ENCODE peak calls at places on chromosomes 5 and 9, in four cellular contexts. Y is spleen, C is foreskin fibroblast, E is kidney epithelial cell. L is an unnamed sample.

GRCh38 chr5:93620487-93621339 is 37.7 kb downstream of the NR2F1 start:
- DNase-seq in Y (peak), C (peak), E (no peak), L (no peak)

GRCh38 chr5:124341066-124341943 is 405.1 kb downstream of the ZNF608 start:
- DNase-seq in Y (no peak), C (no peak), E (no peak), L (no peak)

GRCh38 chr5:83172011-83172410 is 94.7 kb downstream of the XRCC4 start:
- DNase-seq in Y (no peak), C (no peak), E (no peak), L (no peak)

GRCh38 chr5:75753182-75753581 is 35.9 kb upstream of the POC5 start:
- DNase-seq in Y (no peak), C (no peak), E (no peak), L (no peak)

GRCh38 chr5:112097768-112098167 is 321.3 kb downstream of the EPB41L4A start:
- DNase-seq in Y (no peak), C (no peak), E (no peak), L (no peak)

GRCh38 chr9:2771661-2772060 is 54.4 kb downstream of the KCNV2 start:
- DNase-seq in Y (no peak), C (peak), E (no peak), L (no peak)

GRCh38 chr5:102853680-102854079 is 98.6 kb downstream of the PAM start:
- DNase-seq in Y (no peak), C (peak), E (no peak), L (no peak)

GRCh38 chr9:91211919-91212318 is 149.8 kb downstream of the AUH start:
- DNase-seq in Y (no peak), C (no peak), E (no peak), L (no peak)

GRCh38 chr5:142175039-142175438 is 66.5 kb downstream of the NDFIP1 start:
- DNase-seq in Y (peak), C (no peak), E (no peak), L (no peak)

GRCh38 chr9:133188843-133189180 is 20.2 kb downstream of the OBP2B start:
- DNase-seq in Y (no peak), C (no peak), E (no peak), L (no peak)

GRCh38 chr5:152259702-152260101 is 145.4 kb downstream of the NMUR2 start:
- DNase-seq in Y (no peak), C (no peak), E (no peak), L (no peak)

GRCh38 chr9:135047026-135047350 is 40.5 kb upstream of the OLFM1 start:
- DNase-seq in Y (no peak), C (no peak), E (no peak), L (no peak)

GRCh38 chr9:6829027-6829426 is 71.3 kb downstream of the KDM4C start:
- DNase-seq in Y (no peak), C (no peak), E (no peak), L (no peak)

GRCh38 chr9:16268037-16269010 is 602.1 kb downstream of the BNC2 start:
- DNase-seq in Y (no peak), C (no peak), E (no peak), L (no peak)

GRCh38 chr5:141973871-141974595 is 5.1 kb downstream of the RNF14 start:
- DNase-seq in Y (no peak), C (peak), E (no peak), L (no peak)

GRCh38 chr5:138213161-138214029 is at the start of gene CDC23:
- DNase-seq in Y (peak), C (peak), E (peak), L (peak)

GRCh38 chr9:78821126-78821822 is 524.3 kb downstream of the PSAT1 start:
- DNase-seq in Y (no peak), C (no peak), E (no peak), L (peak)

GRCh38 chr5:93055556-93055955 is 525.5 kb downstream of the NR2F1-AS1 start:
- DNase-seq in Y (no peak), C (no peak), E (no peak), L (no peak)

GRCh38 chr9:13364271-13364670 is 84.8 kb upstream of the MPDZ start:
- DNase-seq in Y (no peak), C (no peak), E (peak), L (peak)

GRCh38 chr5:83513081-83513480 is 41.5 kb downstream of the VCAN start:
- DNase-seq in Y (no peak), C (no peak), E (no peak), L (no peak)

GRCh38 chr5:57346336-57346735 is 136.3 kb downstream of the ACTBL2 start:
- DNase-seq in Y (no peak), C (peak), E (no peak), L (no peak)

GRCh38 chr5:71974165-71974564 is 133.1 kb upstream of the MAP1B start:
- DNase-seq in Y (no peak), C (no peak), E (no peak), L (no peak)

GRCh38 chr5:82894754-82895153 is 182.4 kb downstream of the TMEM167A start:
- DNase-seq in Y (no peak), C (no peak), E (no peak), L (no peak)

GRCh38 chr9:89519393-89519805 is 21.5 kb upstream of the SEMA4D start:
- DNase-seq in Y (peak), C (no peak), E (peak), L (no peak)

GRCh38 chr9:102642651-102643050 is 352.5 kb upstream of the CYLC2 start:
- DNase-seq in Y (no peak), C (no peak), E (no peak), L (no peak)

GRCh38 chr5:53482717-53483638 is 2.5 kb downstream of the FST start:
- DNase-seq in Y (peak), C (no peak), E (no peak), L (no peak)

GRCh38 chr9:133046196-133046899 is 15.4 kb upstream of the CEL start:
- DNase-seq in Y (no peak), C (no peak), E (no peak), L (no peak)

GRCh38 chr5:107796797-107797196 is 126.1 kb upstream of the EFNA5 start:
- DNase-seq in Y (no peak), C (peak), E (no peak), L (no peak)

GRCh38 chr5:23631283-23632045 is 124.1 kb downstream of the PRDM9 start:
- DNase-seq in Y (no peak), C (peak), E (peak), L (peak)

GRCh38 chr5:151686673-151687378 is at the start of gene SPARC:
- DNase-seq in Y (no peak), C (peak), E (peak), L (peak)

GRCh38 chr5:133420440-133421301 is 191.7 kb downstream of the FSTL4 start:
- DNase-seq in Y (no peak), C (no peak), E (no peak), L (no peak)

GRCh38 chr5:104130320-104130719 is 567.7 kb upstream of the NUDT12 start:
- DNase-seq in Y (no peak), C (no peak), E (no peak), L (no peak)
- H3K4me3 ChIP-seq in Y (no peak), C (no peak), E (no peak), L (no peak)

GRCh38 chr5:123098767-123099513 is 9.9 kb downstream of the PRDM6 start:
- DNase-seq in Y (no peak), C (peak), E (no peak), L (no peak)

GRCh38 chr5:123097871-123098735 is 9.1 kb downstream of the PRDM6 start:
- DNase-seq in Y (no peak), C (no peak), E (no peak), L (no peak)

GRCh38 chr5:123097483-123097870 is 8.4 kb downstream of the PRDM6 start:
- DNase-seq in Y (no peak), C (no peak), E (no peak), L (no peak)

GRCh38 chr5:123095694-123096120 is 6.7 kb downstream of the PRDM6 start:
- DNase-seq in Y (no peak), C (no peak), E (no peak), L (no peak)

DNA sequence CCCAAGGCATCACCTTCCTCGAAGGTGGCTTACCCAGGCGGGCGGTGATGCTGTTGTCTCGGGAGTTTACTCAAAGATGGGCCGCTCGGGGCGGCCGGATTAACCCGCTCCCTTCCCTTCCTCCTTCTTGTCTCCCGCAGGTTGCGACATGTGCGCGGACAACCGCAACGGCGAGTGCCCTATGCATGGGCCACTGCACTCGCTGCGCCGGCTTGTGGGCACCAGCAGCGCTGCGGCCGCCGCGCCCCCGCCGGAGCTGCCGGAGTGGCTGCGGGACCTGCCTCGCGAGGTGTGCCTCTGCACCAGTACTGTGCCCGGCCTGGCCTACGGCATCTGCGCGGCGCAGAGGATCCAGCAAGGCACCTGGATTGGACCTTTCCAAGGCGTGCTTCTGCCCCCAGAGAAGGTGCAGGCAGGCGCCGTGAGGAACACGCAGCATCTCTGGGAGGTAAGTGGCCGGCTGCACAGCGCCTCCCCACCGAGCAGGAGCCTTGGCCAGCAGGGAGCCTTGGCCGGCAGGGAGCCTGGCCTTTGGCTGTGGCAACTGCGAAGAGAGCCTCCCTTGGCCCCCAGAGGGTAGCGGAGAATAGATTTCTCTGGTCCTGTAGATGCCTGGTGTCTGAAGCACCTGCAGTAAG is 10.6 kb downstream of the PRDM6 start:
- DNase-seq in Y (no peak), C (no peak), E (no peak), L (no peak)
- TF ChIP-seq CTCF in Y (no peak), C (no peak), E (peak), L (peak)

DNA sequence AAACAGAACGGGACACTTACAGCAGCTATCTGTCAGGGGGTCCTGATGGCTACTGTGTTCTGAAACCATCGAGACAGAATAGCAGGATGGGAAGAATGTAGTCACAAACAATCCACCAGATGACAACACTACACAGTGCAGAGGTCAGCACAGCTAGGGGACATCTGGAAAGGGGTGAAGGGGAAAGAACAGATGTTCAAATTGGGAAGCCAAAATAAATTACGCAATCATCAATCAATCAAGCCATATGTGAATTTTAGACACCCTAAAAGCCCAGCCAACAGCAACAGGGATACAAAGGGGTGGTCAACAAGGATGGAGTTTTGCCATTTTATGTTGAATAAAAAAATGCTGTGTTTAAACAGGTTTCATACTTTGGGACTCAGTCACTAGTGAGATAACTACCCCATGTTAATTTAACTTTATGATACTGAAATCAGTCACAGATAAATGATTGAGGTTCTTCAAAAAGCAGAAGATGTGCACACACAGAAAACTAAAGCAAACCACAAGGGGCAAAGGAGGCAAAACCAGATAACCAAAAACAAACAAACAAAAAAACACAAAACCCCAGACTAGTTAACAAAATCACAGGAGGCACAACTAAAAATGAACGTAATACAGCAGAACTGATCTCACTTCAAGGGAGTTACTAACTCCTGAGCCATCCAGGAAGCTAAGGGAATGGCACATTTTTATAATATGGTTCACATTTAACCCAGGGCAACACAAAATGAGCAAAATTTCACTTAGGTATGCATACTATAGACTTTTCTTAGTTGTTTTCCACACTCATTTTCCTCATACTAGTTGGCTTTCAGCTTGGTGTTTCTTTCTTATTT is 65.9 kb downstream of the HABP4 start:
- DNase-seq in Y (no peak), C (peak), E (no peak), L (no peak)
- H3K4me3 ChIP-seq in Y (no peak), C (no peak), E (no peak), L (no peak)

DNA sequence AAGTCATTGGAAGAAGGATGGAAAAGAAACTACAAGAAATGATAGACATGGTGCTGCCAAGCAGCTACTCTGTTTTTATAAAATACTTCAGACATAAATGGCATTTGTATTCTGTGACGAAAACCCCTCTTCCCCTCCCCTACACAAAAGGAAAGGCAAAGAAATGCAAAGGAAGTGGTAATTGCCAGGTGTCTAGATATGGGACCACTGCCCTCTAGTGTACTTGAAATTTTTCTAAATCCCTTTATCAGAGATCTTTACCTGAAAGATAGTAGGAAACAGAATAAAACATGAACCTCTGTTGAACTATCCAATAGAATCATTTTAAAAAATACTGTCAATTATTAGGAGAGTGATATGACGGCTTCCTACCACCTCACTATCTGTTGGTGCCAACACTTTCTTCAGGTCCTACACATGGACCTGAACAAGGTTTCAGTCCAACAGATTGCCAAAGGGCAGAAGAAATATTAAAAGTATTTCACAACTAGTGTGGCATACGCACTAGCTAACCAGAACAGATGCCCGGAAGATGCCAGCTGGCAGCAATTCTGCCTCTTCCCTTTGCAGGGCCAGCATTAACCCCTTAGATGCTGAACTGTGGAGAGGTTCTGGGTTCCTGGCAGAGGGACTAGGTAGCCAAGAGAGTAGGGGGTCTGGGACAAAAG is 104.1 kb downstream of the TSSK1B start:
- DNase-seq in Y (no peak), C (no peak), E (no peak), L (no peak)
- TF ChIP-seq CTCF in Y (peak), C (peak), E (peak), L (peak)

GRCh38 chr9:121743441-121744001 is 92.1 kb downstream of the DAB2IP start:
- DNase-seq in Y (peak), C (peak), E (peak), L (peak)
- H3K4me3 ChIP-seq in Y (peak), C (peak), E (peak), L (peak)

DNA sequence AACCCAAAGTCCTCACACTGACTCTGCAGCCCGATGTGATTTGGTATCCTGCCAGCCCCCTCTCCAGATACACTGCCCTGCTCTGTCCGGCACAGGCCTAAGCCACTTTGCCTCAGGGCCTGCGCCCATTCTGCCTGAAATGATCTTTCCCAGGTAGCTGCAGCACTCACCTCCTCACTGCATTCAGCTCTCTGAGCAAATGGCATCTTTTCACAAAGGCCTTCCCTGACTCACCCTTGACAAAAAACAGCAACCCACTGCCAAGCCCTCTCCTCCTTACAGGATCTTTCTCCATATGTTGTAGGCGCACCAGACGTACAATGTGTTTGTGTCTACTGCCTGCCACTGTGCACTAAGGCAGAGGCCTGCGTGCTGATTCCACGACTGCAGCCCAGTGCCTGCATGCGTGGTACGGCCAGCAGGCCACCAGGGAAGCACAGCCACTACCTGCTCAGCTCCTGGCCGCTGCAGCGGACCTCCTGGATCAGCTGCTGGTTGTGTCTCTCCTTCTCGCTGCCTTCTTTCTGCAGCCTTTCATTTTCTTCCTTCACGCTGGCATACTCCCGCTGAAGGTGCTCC is 171.2 kb downstream of the CDK5RAP2 start:
- DNase-seq in Y (no peak), C (no peak), E (no peak), L (no peak)
- TF ChIP-seq CTCF in Y (no peak), C (no peak), E (no peak), L (no peak)